ENCODE peak calls at places on chromosome 14, in four cellular contexts. One of them, this sample, is unnamed.

GRCh38 chr14:84421611-84422010 is 1108.3 kb upstream of the FLRT2 start:
- DNase-seq in kidney tubule cell: no peak
- DNase-seq in SJSA1: no peak
- DNase-seq in substantia nigra: no peak
- DNase-seq in this sample: no peak

GRCh38 chr14:75334191-75335051 is 55.8 kb downstream of the FOS start:
- DNase-seq in kidney tubule cell: peak
- DNase-seq in SJSA1: no peak
- DNase-seq in substantia nigra: peak
- DNase-seq in this sample: no peak

GRCh38 chr14:90574640-90575131 is 177.9 kb downstream of the CALM1 start:
- DNase-seq in kidney tubule cell: no peak
- DNase-seq in SJSA1: no peak
- DNase-seq in substantia nigra: no peak
- DNase-seq in this sample: no peak

GRCh38 chr14:100472094-100472455 is 115.1 kb downstream of the BEGAIN start:
- DNase-seq in kidney tubule cell: no peak
- DNase-seq in SJSA1: no peak
- DNase-seq in substantia nigra: no peak
- DNase-seq in this sample: no peak

GRCh38 chr14:23183479-23183878 is at the start of gene SLC7A8:
- DNase-seq in kidney tubule cell: peak
- DNase-seq in SJSA1: no peak
- DNase-seq in substantia nigra: peak
- DNase-seq in this sample: no peak

GRCh38 chr14:24978862-24979724 is 70.9 kb downstream of the STXBP6 start:
- DNase-seq in kidney tubule cell: peak
- DNase-seq in SJSA1: no peak
- DNase-seq in substantia nigra: no peak
- DNase-seq in this sample: no peak

GRCh38 chr14:36773136-36773540 is 111.5 kb downstream of the PAX9 start:
- DNase-seq in kidney tubule cell: peak
- DNase-seq in SJSA1: peak
- DNase-seq in substantia nigra: no peak
- DNase-seq in this sample: no peak

GRCh38 chr14:101922866-101923265 is 41.5 kb upstream of the DYNC1H1 start:
- DNase-seq in kidney tubule cell: no peak
- DNase-seq in SJSA1: no peak
- DNase-seq in substantia nigra: no peak
- DNase-seq in this sample: no peak

GRCh38 chr14:70671652-70672327 is 30.1 kb downstream of the TTC9 start:
- DNase-seq in kidney tubule cell: no peak
- DNase-seq in SJSA1: no peak
- DNase-seq in substantia nigra: no peak
- DNase-seq in this sample: no peak

GRCh38 chr14:102187583-102188001 is 47.9 kb downstream of the WDR20 start:
- DNase-seq in kidney tubule cell: no peak
- DNase-seq in SJSA1: no peak
- DNase-seq in substantia nigra: no peak
- DNase-seq in this sample: no peak

GRCh38 chr14:91606851-91607250 is 96.7 kb upstream of the PPP4R3A start:
- DNase-seq in kidney tubule cell: no peak
- DNase-seq in SJSA1: no peak
- DNase-seq in substantia nigra: no peak
- DNase-seq in this sample: no peak

GRCh38 chr14:105879867-105880561 is 353.6 kb downstream of the TMEM121 start:
- DNase-seq in kidney tubule cell: no peak
- DNase-seq in SJSA1: no peak
- DNase-seq in substantia nigra: no peak
- DNase-seq in this sample: no peak

GRCh38 chr14:22521449-22522239 is 67.4 kb downstream of the DAD1 start:
- DNase-seq in kidney tubule cell: no peak
- DNase-seq in SJSA1: no peak
- DNase-seq in substantia nigra: no peak
- DNase-seq in this sample: no peak

GRCh38 chr14:102503576-102504224 is 5.9 kb downstream of the ANKRD9 start:
- DNase-seq in kidney tubule cell: no peak
- DNase-seq in SJSA1: no peak
- DNase-seq in substantia nigra: no peak
- DNase-seq in this sample: no peak

GRCh38 chr14:22847661-22848341 is 11.4 kb downstream of the MMP14 start:
- DNase-seq in kidney tubule cell: peak
- DNase-seq in SJSA1: no peak
- DNase-seq in substantia nigra: no peak
- DNase-seq in this sample: no peak

GRCh38 chr14:38056270-38056669 is 151.4 kb upstream of the SSTR1 start:
- DNase-seq in kidney tubule cell: no peak
- DNase-seq in SJSA1: no peak
- DNase-seq in substantia nigra: no peak
- DNase-seq in this sample: no peak

GRCh38 chr14:102594514-102595175 is 2.2 kb downstream of the RCOR1 start:
- DNase-seq in kidney tubule cell: peak
- DNase-seq in SJSA1: peak
- DNase-seq in substantia nigra: no peak
- DNase-seq in this sample: no peak

GRCh38 chr14:29518335-29518734 is 409.3 kb downstream of the PRKD1 start:
- DNase-seq in kidney tubule cell: no peak
- DNase-seq in SJSA1: no peak
- DNase-seq in substantia nigra: no peak
- DNase-seq in this sample: no peak

GRCh38 chr14:57632649-57633048 is 139.0 kb upstream of the CCDC198 start:
- DNase-seq in kidney tubule cell: no peak
- DNase-seq in SJSA1: no peak
- DNase-seq in substantia nigra: no peak
- DNase-seq in this sample: no peak

GRCh38 chr14:20477211-20477876 is 8.1 kb downstream of the PNP start:
- DNase-seq in kidney tubule cell: peak
- DNase-seq in SJSA1: no peak
- DNase-seq in substantia nigra: peak
- DNase-seq in this sample: no peak

GRCh38 chr14:102207831-102208365 is 68.2 kb downstream of the WDR20 start:
- DNase-seq in kidney tubule cell: no peak
- DNase-seq in SJSA1: no peak
- DNase-seq in substantia nigra: no peak
- DNase-seq in this sample: no peak

GRCh38 chr14:79630561-79630960 is 580.7 kb downstream of the DIO2 start:
- DNase-seq in kidney tubule cell: no peak
- DNase-seq in SJSA1: no peak
- DNase-seq in substantia nigra: no peak
- DNase-seq in this sample: no peak

GRCh38 chr14:50389668-50390441 is 6.8 kb downstream of the CDKL1 start:
- DNase-seq in kidney tubule cell: peak
- DNase-seq in SJSA1: no peak
- DNase-seq in substantia nigra: no peak
- DNase-seq in this sample: no peak

GRCh38 chr14:52663850-52664249 is 31.5 kb downstream of the ERO1A start:
- DNase-seq in kidney tubule cell: no peak
- DNase-seq in SJSA1: no peak
- DNase-seq in substantia nigra: no peak
- DNase-seq in this sample: no peak

GRCh38 chr14:71247106-71247505 is 339.8 kb downstream of the PCNX1 start:
- DNase-seq in kidney tubule cell: no peak
- DNase-seq in SJSA1: no peak
- DNase-seq in substantia nigra: no peak
- DNase-seq in this sample: no peak

GRCh38 chr14:67413806-67414769 is 2.1 kb upstream of the PLEK2 start:
- DNase-seq in kidney tubule cell: peak
- DNase-seq in SJSA1: peak
- DNase-seq in substantia nigra: no peak
- DNase-seq in this sample: no peak

GRCh38 chr14:76682367-76682766 is 78.9 kb upstream of the VASH1 start:
- DNase-seq in kidney tubule cell: no peak
- DNase-seq in SJSA1: no peak
- DNase-seq in substantia nigra: no peak
- DNase-seq in this sample: no peak

GRCh38 chr14:51548187-51548586 is 103.5 kb upstream of the FRMD6 start:
- DNase-seq in kidney tubule cell: no peak
- DNase-seq in SJSA1: no peak
- DNase-seq in substantia nigra: no peak
- DNase-seq in this sample: no peak

GRCh38 chr14:31047503-31047902 is 21.3 kb upstream of the STRN3 start:
- DNase-seq in kidney tubule cell: no peak
- DNase-seq in SJSA1: no peak
- DNase-seq in substantia nigra: no peak
- DNase-seq in this sample: no peak

GRCh38 chr14:26606729-26607128 is 8.9 kb upstream of the NOVA1 start:
- DNase-seq in kidney tubule cell: no peak
- DNase-seq in SJSA1: no peak
- DNase-seq in substantia nigra: no peak
- DNase-seq in this sample: no peak

GRCh38 chr14:53533384-53533975 is 380.4 kb upstream of the DDHD1 start:
- DNase-seq in kidney tubule cell: no peak
- DNase-seq in SJSA1: no peak
- DNase-seq in substantia nigra: no peak
- DNase-seq in this sample: no peak

GRCh38 chr14:103880334-103880985 is 33.1 kb upstream of the PPP1R13B start:
- DNase-seq in kidney tubule cell: no peak
- DNase-seq in SJSA1: peak
- DNase-seq in substantia nigra: peak
- DNase-seq in this sample: no peak

GRCh38 chr14:78363008-78363407 is 192.8 kb downstream of the NRXN3 start:
- DNase-seq in kidney tubule cell: no peak
- DNase-seq in SJSA1: no peak
- DNase-seq in substantia nigra: no peak
- DNase-seq in this sample: no peak

GRCh38 chr14:104869669-104870367 is 4.8 kb downstream of the CEP170B start:
- DNase-seq in kidney tubule cell: no peak
- DNase-seq in SJSA1: no peak
- DNase-seq in substantia nigra: no peak
- DNase-seq in this sample: no peak

GRCh38 chr14:69613312-69614073 is 2.1 kb downstream of the SUSD6 start:
- DNase-seq in kidney tubule cell: no peak
- DNase-seq in SJSA1: no peak
- DNase-seq in substantia nigra: no peak
- DNase-seq in this sample: no peak

This sample was measured in cortex of kidney.